ENCODE peak calls at places on chromosomes 11 and 22, in nine cellular contexts. U is KBM-7; J is skeletal muscle cell; F is aorta; P is NCI-H1436; N is activated naive CD8-positive, alpha-beta T cell treated with anti-CD3 and anti-CD28 coated beads, Interleukin-2, amount 50 U/mL, for 24 hours; L is NCI-H774; A is D341Med; V is heart right ventricle. Z is an unnamed sample.
A peak's percentile ranks its signal among the peaks of the same experiment; 100 is the strongest.

GRCh38 chr22:42389137-42389536 is 43.1 kb downstream of the NFAM1 start:
- DNase-seq in U (no peak), J (no peak), F (no peak), P (peak; percentile 51), N (no peak), L (no peak), A (no peak), V (no peak), Z (no peak)

GRCh38 chr11:111107501-111107900 is 138.0 kb upstream of the POU2AF2 start:
- DNase-seq in U (peak; percentile 5), J (no peak), F (no peak), P (no peak), N (no peak), L (no peak), A (no peak), V (no peak), Z (no peak)

GRCh38 chr11:78902771-78903507 is 328.3 kb upstream of the NARS2 start:
- DNase-seq in U (no peak), J (no peak), F (no peak), P (no peak), N (no peak), L (no peak), A (no peak), V (no peak), Z (no peak)

GRCh38 chr11:57336111-57336666 is 497 bp upstream of the SSRP1 start:
- DNase-seq in U (no peak), J (no peak), F (no peak), P (no peak), N (peak; percentile 19), L (no peak), A (no peak), V (no peak), Z (no peak)

GRCh38 chr11:70323811-70324210 is 53.3 kb downstream of the PPFIA1 start:
- DNase-seq in U (no peak), J (no peak), F (no peak), P (no peak), N (no peak), L (no peak), A (no peak), V (no peak), Z (no peak)

GRCh38 chr11:109648804-109649203 is 226.8 kb downstream of the C11orf87 start:
- DNase-seq in U (no peak), J (no peak), F (no peak), P (no peak), N (no peak), L (no peak), A (no peak), V (no peak), Z (no peak)

GRCh38 chr11:73473252-73473651 is 97.1 kb downstream of the RELT start:
- DNase-seq in U (no peak), J (no peak), F (no peak), P (no peak), N (no peak), L (no peak), A (no peak), V (no peak), Z (no peak)

GRCh38 chr11:116579857-116580727 is 192.7 kb downstream of the BUD13 start:
- DNase-seq in U (no peak), J (no peak), F (no peak), P (no peak), N (no peak), L (no peak), A (peak; percentile 71), V (no peak), Z (no peak)

GRCh38 chr22:32712644-32713355 is 88.7 kb upstream of the TIMP3 start:
- DNase-seq in U (no peak), J (no peak), F (no peak), P (no peak), N (no peak), L (no peak), A (no peak), V (no peak), Z (no peak)

GRCh38 chr11:70448983-70449567 is 50.7 kb downstream of the CTTN start:
- DNase-seq in U (peak; percentile 22), J (no peak), F (peak; percentile 14), P (no peak), N (no peak), L (no peak), A (no peak), V (no peak), Z (no peak)

GRCh38 chr11:13205446-13205845 is 72.1 kb upstream of the BMAL1 start:
- DNase-seq in U (no peak), J (no peak), F (no peak), P (no peak), N (no peak), L (no peak), A (no peak), V (no peak), Z (no peak)

GRCh38 chr11:102622258-102622657 is 2.9 kb downstream of the MMP20 start:
- DNase-seq in U (no peak), J (no peak), F (no peak), P (no peak), N (no peak), L (no peak), A (no peak), V (no peak), Z (no peak)

GRCh38 chr22:41324818-41325528 is 23.6 kb downstream of the ZC3H7B start:
- DNase-seq in U (no peak), J (no peak), F (no peak), P (no peak), N (no peak), L (no peak), A (no peak), V (no peak), Z (no peak)

GRCh38 chr11:73176145-73176891 is 34.2 kb upstream of the FCHSD2 start:
- DNase-seq in U (no peak), J (no peak), F (peak; percentile 15), P (no peak), N (no peak), L (no peak), A (no peak), V (no peak), Z (no peak)

GRCh38 chr22:48703265-48703941 is 1124.3 kb downstream of the BRD1 start:
- DNase-seq in U (no peak), J (no peak), F (peak; percentile 62), P (no peak), N (no peak), L (no peak), A (no peak), V (no peak), Z (no peak)

GRCh38 chr11:113632981-113633380 is 73.1 kb downstream of the TMPRSS5 start:
- DNase-seq in U (no peak), J (peak; percentile 6), F (no peak), P (no peak), N (no peak), L (no peak), A (no peak), V (no peak), Z (no peak)

GRCh38 chr22:43526117-43526655 is 114.4 kb downstream of the MPPED1 start:
- DNase-seq in U (no peak), J (no peak), F (peak; percentile 59), P (no peak), N (no peak), L (no peak), A (no peak), V (no peak), Z (no peak)

GRCh38 chr22:45896153-45896951 is 80.6 kb downstream of the WNT7B start:
- DNase-seq in U (no peak), J (no peak), F (peak; percentile 64), P (no peak), N (no peak), L (no peak), A (no peak), V (no peak), Z (no peak)

GRCh38 chr22:49011769-49012598 is 815.7 kb downstream of the BRD1 start:
- DNase-seq in U (no peak), J (no peak), F (peak; percentile 60), P (no peak), N (no peak), L (no peak), A (peak; percentile 12), V (no peak), Z (peak; percentile 55)

GRCh38 chr11:123547180-123547579 is 107.2 kb downstream of the SCN3B start:
- DNase-seq in U (no peak), J (no peak), F (no peak), P (no peak), N (no peak), L (no peak), A (no peak), V (no peak), Z (no peak)

GRCh38 chr11:1442163-1442562 is 44.4 kb downstream of the MOB2 start:
- DNase-seq in U (no peak), J (no peak), F (no peak), P (no peak), N (no peak), L (no peak), A (no peak), V (no peak), Z (no peak)

GRCh38 chr11:93908689-93909088 is 58.3 kb upstream of the VSTM5 start:
- DNase-seq in U (no peak), J (peak; percentile 61), F (no peak), P (no peak), N (no peak), L (no peak), A (no peak), V (no peak), Z (no peak)